ENCODE peak calls at places on chromosomes 11 and 22, in four cellular contexts. U is cardiac fibroblast, N is AG09309, I is mucosa of descending colon. V is an unnamed sample.

GRCh38 chr11:2561283-2562180 is 116.7 kb downstream of the KCNQ1 start:
- DNase-seq in U (no peak), N (no peak), I (peak), V (no peak)

GRCh38 chr11:106160494-106160893 is 83.0 kb downstream of the AASDHPPT start:
- DNase-seq in U (no peak), N (no peak), I (no peak), V (no peak)

GRCh38 chr11:31956310-31956709 is 134.6 kb upstream of the RCN1 start:
- DNase-seq in U (no peak), N (no peak), I (no peak), V (peak)

GRCh38 chr11:62895501-62895900 is 14.8 kb downstream of the SLC3A2 start:
- DNase-seq in U (no peak), N (no peak), I (no peak), V (no peak)

GRCh38 chr11:36360318-36360717 is 64.2 kb downstream of the PRR5L start:
- DNase-seq in U (no peak), N (no peak), I (no peak), V (no peak)

GRCh38 chr22:46823654-46824053 is 61.2 kb downstream of the TBC1D22A start:
- DNase-seq in U (no peak), N (no peak), I (peak), V (no peak)

GRCh38 chr11:67303132-67303988 is at the start of gene SSH3:
- DNase-seq in U (peak), N (no peak), I (peak), V (peak)

GRCh38 chr11:3609416-3610265 is 32.2 kb downstream of the ART5 start:
- DNase-seq in U (peak), N (no peak), I (no peak), V (peak)

GRCh38 chr11:17403977-17404759 is 15.7 kb upstream of the KCNJ11 start:
- DNase-seq in U (peak), N (peak), I (no peak), V (peak)

GRCh38 chr11:78372114-78372768 is 45.4 kb downstream of the GAB2 start:
- DNase-seq in U (peak), N (no peak), I (no peak), V (no peak)

GRCh38 chr22:34303656-34304055 is 383.4 kb upstream of the LARGE1 start:
- DNase-seq in U (no peak), N (no peak), I (no peak), V (no peak)

GRCh38 chr11:79237676-79238075 is 203.2 kb downstream of the TENM4 start:
- DNase-seq in U (peak), N (peak), I (no peak), V (peak)

GRCh38 chr11:56714206-56714605 is 15.3 kb downstream of the OR9G1 start:
- DNase-seq in U (no peak), N (no peak), I (no peak), V (no peak)

GRCh38 chr22:49571326-49571725 is 256.3 kb downstream of the BRD1 start:
- DNase-seq in U (no peak), N (no peak), I (no peak), V (no peak)

GRCh38 chr11:130431337-130431773 is 2.9 kb upstream of the ADAMTS8 start:
- DNase-seq in U (peak), N (no peak), I (no peak), V (peak)

GRCh38 chr11:67468509-67468834 is 579 bp downstream of the TMEM134 start:
- DNase-seq in U (no peak), N (no peak), I (no peak), V (no peak)

GRCh38 chr11:126007263-126007662 is 55.4 kb downstream of the CDON start:
- DNase-seq in U (peak), N (peak), I (no peak), V (peak)

GRCh38 chr11:59224419-59224928 is 11.7 kb upstream of the MPEG1 start:
- DNase-seq in U (peak), N (no peak), I (no peak), V (peak)

GRCh38 chr11:134459246-134460043 is 47.4 kb upstream of the B3GAT1 start:
- DNase-seq in U (no peak), N (no peak), I (no peak), V (no peak)

GRCh38 chr11:56183459-56183858 is 7.0 kb downstream of the OR5J2 start:
- DNase-seq in U (no peak), N (no peak), I (no peak), V (no peak)

GRCh38 chr11:105135873-105136272 is 3.7 kb downstream of the CARD18 start:
- DNase-seq in U (no peak), N (no peak), I (no peak), V (no peak)

GRCh38 chr11:111954154-111954553 is 17.0 kb downstream of the DIXDC1 start:
- DNase-seq in U (no peak), N (no peak), I (no peak), V (no peak)

GRCh38 chr11:30422828-30423648 is 100.1 kb downstream of the ARL14EP start:
- DNase-seq in U (no peak), N (no peak), I (no peak), V (no peak)

GRCh38 chr11:118884613-118885274 is 1.1 kb downstream of the CXCR5 start:
- DNase-seq in U (no peak), N (no peak), I (no peak), V (no peak)

GRCh38 chr11:66704659-66705360 is 24.2 kb downstream of the SPTBN2 start:
- DNase-seq in U (no peak), N (no peak), I (no peak), V (no peak)

GRCh38 chr11:69918231-69918937 is 99.2 kb upstream of the FGF3 start:
- DNase-seq in U (no peak), N (no peak), I (peak), V (no peak)

GRCh38 chr22:21020802-21021429 is 6.0 kb downstream of the P2RX6 start:
- DNase-seq in U (peak), N (no peak), I (no peak), V (no peak)

GRCh38 chr11:133955945-133956421 is 785 bp downstream of the IGSF9B start:
- DNase-seq in U (no peak), N (no peak), I (peak), V (no peak)

GRCh38 chr22:18110194-18110943 is at the start of gene TUBA8:
- DNase-seq in U (peak), N (no peak), I (no peak), V (peak)

GRCh38 chr11:133943950-133944698 is 12.6 kb downstream of the IGSF9B start:
- DNase-seq in U (no peak), N (no peak), I (peak), V (no peak)

GRCh38 chr11:123371506-123372297 is 58.4 kb upstream of the GRAMD1B start:
- DNase-seq in U (no peak), N (no peak), I (no peak), V (no peak)

GRCh38 chr11:9004310-9004945 is 627 bp upstream of the NRIP3 start:
- DNase-seq in U (no peak), N (no peak), I (peak), V (no peak)

GRCh38 chr11:133399855-133400625 is 132.3 kb downstream of the OPCML start:
- DNase-seq in U (no peak), N (no peak), I (no peak), V (no peak)

GRCh38 chr11:33033493-33033892 is 5.9 kb upstream of the TCP11L1 start:
- DNase-seq in U (no peak), N (no peak), I (no peak), V (no peak)

GRCh38 chr11:57646221-57646620 is 3.5 kb downstream of the YPEL4 start:
- DNase-seq in U (no peak), N (no peak), I (no peak), V (no peak)

DNA sequence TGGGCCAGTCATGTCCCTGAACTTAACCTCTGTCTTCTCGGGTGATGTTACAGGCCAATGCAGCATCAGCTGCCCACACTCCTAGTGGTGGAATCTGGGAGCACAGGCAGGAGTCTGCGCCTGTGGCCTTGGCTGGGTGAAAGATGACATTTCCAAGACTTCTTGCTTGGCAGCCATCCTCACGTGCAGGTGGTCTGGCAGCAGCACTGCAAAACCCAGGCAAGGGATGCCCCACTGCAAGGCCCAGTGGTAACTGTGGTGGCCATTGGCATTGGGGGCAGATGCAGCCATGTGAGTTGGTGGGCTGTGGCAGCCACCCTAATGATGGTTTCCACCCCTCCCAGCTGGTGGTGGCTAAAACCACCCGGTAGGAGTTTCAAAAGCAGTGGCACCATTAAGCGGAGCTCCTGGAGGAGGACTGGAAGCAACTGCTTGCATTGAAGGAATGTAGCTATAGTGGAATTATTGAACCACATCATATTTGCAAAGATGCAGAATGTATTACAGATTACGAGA is 120.5 kb upstream of the TOP3B start:
- DNase-seq in U (no peak), N (no peak), I (no peak), V (no peak)
- TF ChIP-seq CTCF in U (peak), N (peak), I (no peak), V (peak)

DNA sequence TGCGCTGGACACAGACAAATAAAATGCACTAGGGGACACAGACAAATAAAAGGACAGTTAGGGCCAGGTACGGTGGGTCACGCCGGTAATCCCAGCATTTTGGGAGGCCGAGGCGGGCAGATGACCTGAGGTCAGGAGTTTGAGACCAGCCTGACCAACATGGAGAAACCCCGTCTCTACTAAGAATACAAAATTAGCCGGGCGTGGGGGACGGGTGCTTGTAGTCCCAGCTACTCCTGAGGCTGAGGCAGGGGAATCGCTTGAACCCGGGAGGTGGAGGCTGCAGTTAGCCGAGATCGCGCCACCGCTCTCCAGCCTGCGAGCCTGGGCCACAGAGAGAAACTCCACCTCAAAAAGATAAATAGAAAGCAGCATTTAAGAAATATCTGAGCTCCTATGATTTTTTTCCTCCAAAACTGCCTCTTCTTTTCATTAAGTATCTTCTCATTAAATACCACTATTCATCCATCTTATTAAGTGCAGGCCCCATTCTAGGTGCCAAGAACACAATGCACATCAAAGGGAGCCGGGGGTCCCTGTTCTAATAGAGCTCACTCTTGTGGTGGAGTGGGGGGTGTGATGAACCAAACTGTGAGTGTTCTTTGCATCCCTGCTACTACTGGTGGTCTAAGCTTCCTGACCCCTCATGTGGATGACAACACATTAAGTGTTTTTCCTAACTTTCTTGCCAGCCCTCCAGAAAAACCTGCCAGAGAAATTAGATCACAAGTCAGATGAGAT is 766 bp upstream of the ZNHIT2 start:
- DNase-seq in U (no peak), N (no peak), I (peak), V (no peak)
- H3K4me3 ChIP-seq in U (no peak), N (no peak), I (no peak), V (no peak)

GRCh38 chr22:36406721-36407120 is 19.0 kb upstream of the MYH9 start:
- DNase-seq in U (no peak), N (no peak), I (no peak), V (no peak)

GRCh38 chr22:36409067-36409466 is 21.3 kb upstream of the MYH9 start:
- DNase-seq in U (no peak), N (no peak), I (no peak), V (no peak)

GRCh38 chr22:36411589-36412258 is 24.0 kb upstream of the MYH9 start:
- DNase-seq in U (no peak), N (no peak), I (no peak), V (no peak)

GRCh38 chr22:36413022-36413770 is 25.4 kb upstream of the MYH9 start:
- DNase-seq in U (no peak), N (no peak), I (no peak), V (no peak)

GRCh38 chr22:36409911-36410756 is 22.4 kb upstream of the MYH9 start:
- DNase-seq in U (peak), N (no peak), I (peak), V (no peak)
- TF ChIP-seq CTCF in U (no peak), N (no peak), I (no peak), V (no peak)

DNA sequence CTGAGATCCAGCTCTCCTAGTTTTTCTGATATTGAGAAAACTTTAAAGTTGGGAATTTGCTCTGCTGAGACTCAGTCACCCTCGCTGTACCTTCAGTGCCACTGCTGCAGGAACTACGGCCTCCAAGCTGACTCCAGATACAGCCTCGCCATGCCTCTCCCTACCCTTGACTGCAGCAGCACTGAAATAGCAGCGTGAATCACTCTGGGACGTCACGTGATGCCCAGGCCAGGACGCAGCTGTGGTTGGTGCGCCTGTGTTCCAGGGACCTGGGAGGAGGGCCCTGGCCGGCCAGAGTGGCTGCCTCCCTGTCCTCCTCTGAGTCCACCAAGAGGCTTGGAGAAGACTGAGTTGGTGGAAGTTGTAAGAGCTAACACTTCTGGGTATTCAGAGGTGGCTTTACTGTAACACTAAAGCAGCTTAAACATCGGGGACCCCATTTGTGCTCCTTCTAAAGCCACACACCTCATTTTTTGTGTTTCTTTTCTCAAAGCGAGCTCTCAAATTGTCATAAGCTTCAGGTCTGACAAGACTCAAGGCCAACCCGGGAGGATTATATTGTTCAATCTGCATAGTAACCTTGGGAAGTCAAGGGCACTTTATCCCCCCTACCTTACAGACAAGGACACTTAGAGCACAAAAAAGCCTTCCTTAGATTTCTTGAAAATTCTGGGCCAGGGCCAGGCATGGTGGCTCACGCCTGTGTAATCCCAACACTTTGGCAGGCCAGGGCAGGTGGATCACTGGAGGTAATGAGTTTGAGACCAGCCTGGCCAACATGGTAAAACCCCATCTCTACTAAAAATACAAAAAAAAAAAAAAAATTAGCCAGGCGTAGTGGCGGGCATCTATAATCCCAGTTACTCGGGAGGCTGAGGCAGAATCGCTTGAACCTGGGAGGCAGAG is 4.2 kb upstream of the STIP1 start:
- DNase-seq in U (peak), N (peak), I (peak), V (peak)
- H3K4me3 ChIP-seq in U (no peak), N (no peak), I (no peak), V (peak)

DNA sequence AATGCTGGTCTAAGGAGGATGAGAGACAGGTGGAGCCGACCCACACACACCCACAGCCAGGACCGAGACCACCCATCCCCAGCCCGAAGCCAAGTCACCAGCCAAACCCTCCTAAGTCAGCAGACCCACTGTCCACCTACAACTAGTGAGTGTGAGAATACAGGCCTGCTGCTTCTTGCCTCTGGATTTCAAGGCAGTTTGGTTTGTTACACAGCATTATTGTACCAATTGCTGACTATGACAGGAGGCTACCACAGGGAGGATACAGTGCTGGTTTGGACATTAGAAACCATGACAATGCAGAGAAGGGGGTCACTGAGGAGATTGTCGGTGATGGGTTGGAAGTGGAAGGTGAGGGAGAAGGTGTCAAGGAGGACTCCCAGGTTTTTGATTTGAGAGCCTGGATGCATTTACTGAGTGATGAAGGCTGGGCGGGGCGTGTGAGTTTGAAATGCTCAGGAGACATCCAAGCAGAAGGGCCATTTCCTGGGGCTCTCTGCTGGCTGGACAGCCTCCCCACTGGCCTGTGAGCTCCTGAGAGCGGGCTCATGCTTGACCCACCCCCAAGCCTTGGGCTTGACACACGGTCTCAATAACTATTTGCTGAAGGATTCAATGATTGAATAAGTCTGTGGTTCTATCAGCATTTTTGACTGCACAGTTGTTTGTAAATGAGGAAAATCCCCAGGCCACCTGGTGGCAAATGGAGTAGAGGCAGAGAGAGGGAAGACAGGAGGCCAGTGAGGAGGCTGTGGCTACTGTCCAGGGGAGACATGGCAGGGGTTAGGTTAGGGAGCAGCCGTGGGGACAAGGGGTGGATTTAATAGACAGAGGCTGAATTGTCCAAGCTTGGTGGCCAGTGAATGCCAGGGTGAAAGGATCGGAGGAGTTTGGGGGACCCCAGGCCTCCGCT is 9.4 kb upstream of the SSTR3 start:
- DNase-seq in U (no peak), N (no peak), I (no peak), V (no peak)
- TF ChIP-seq CTCF in U (no peak), N (peak), I (no peak), V (no peak)

DNA sequence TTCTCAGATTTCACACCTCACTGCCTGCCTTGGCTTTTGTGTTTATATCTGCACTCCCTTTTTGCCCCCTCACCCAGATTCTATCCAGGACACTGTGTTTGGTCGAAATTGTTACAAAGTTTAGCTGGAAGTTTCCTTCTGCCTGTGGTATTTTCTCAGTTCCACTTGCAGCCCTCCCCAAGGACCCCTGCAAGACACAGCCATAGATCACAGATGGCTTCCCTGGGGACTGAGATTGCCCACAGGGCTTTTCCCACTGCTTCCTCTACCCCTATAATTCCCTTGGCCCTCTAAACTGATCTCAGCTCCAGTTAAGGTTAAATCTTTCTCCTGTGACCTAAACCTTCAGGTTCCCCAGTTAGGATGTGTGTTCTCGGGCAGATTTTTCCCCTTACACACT is 146.1 kb upstream of the C11orf87 start:
- DNase-seq in U (no peak), N (no peak), I (no peak), V (no peak)
- H3K4me3 ChIP-seq in U (no peak), N (no peak), I (no peak), V (no peak)